ENCODE peak calls at places on chromosomes 11 and 22, in four cellular contexts. H is fibroblast of mammary gland, Y is choroid plexus epithelial cell, X is SW 1271. Q is an unnamed sample.

GRCh38 chr11:69818243-69819108 is 740 bp downstream of the FGF3 start:
- DNase-seq in H (no peak), Y (no peak), X (no peak), Q (no peak)

GRCh38 chr22:30306629-30307016 is 17.3 kb upstream of the CASTOR1 start:
- DNase-seq in H (no peak), Y (no peak), X (no peak), Q (no peak)

GRCh38 chr11:109109916-109110315 is 312.1 kb upstream of the C11orf87 start:
- DNase-seq in H (no peak), Y (no peak), X (no peak), Q (no peak)

GRCh38 chr11:1051356-1052132 is 15.0 kb upstream of the MUC6 start:
- DNase-seq in H (no peak), Y (no peak), X (no peak), Q (no peak)

GRCh38 chr11:37504066-37504611 is 906.1 kb upstream of the RAG2 start:
- DNase-seq in H (peak), Y (peak), X (peak), Q (peak)

GRCh38 chr11:3925513-3925912 is 70.0 kb downstream of the STIM1 start:
- DNase-seq in H (no peak), Y (no peak), X (no peak), Q (no peak)

GRCh38 chr11:64459016-64459415 is 100.1 kb downstream of the RPS6KA4 start:
- DNase-seq in H (no peak), Y (peak), X (no peak), Q (no peak)

GRCh38 chr11:72306186-72306585 is 62.2 kb upstream of the PHOX2A start:
- DNase-seq in H (no peak), Y (peak), X (no peak), Q (peak)

GRCh38 chr22:29758068-29758622 is 8.7 kb downstream of the ZMAT5 start:
- DNase-seq in H (no peak), Y (peak), X (no peak), Q (no peak)

GRCh38 chr22:34122064-34122463 is 201.8 kb upstream of the LARGE1 start:
- DNase-seq in H (no peak), Y (no peak), X (no peak), Q (no peak)

GRCh38 chr11:110972640-110973039 is 260.4 kb upstream of the ARHGAP20 start:
- DNase-seq in H (peak), Y (peak), X (no peak), Q (peak)

GRCh38 chr11:57224537-57224936 is 12.5 kb downstream of the APLNR start:
- DNase-seq in H (peak), Y (peak), X (peak), Q (peak)

GRCh38 chr11:113474362-113475159 is 637 bp downstream of the DRD2 start:
- DNase-seq in H (peak), Y (peak), X (peak), Q (peak)

GRCh38 chr11:117969160-117969991 is 16.8 kb upstream of the IL10RA start:
- DNase-seq in H (no peak), Y (no peak), X (no peak), Q (no peak)

GRCh38 chr22:46866591-46866990 is 104.1 kb downstream of the TBC1D22A start:
- DNase-seq in H (peak), Y (peak), X (no peak), Q (peak)

Q was measured in adipocyte.